ENCODE peak calls at places on chromosomes 13 and 19, in ten cellular contexts. O, Z, I, T, P, Q, B, L, N and J are unnamed samples.

GRCh38 chr13:111215081-111216047 is 100.3 kb downstream of the ARHGEF7 start:
- DNase-seq in P (no peak), I (no peak), B (no peak), T (no peak), O (no peak), N (no peak), Z (no peak), Q (no peak), L (peak), J (no peak)

GRCh38 chr13:29901714-29902631 is 51.6 kb upstream of the UBL3 start:
- DNase-seq in Q (no peak), P (peak), L (peak), T (no peak), O (peak), Z (peak), B (peak), I (peak), N (peak), J (peak)

GRCh38 chr19:40184273-40184672 is 7.0 kb upstream of the MAP3K10 start:
- DNase-seq in I (no peak), N (no peak), Q (no peak), Z (no peak), O (no peak), P (no peak), L (no peak), B (no peak), T (no peak), J (no peak)

GRCh38 chr13:23268441-23268840 is 87.7 kb downstream of the SGCG start:
- DNase-seq in Q (no peak), I (no peak), T (no peak), B (no peak), P (no peak), L (no peak), Z (no peak), N (no peak), O (no peak), J (no peak)

GRCh38 chr13:58882556-58882955 is 1251.0 kb downstream of the PCDH17 start:
- DNase-seq in T (no peak), Q (no peak), P (no peak), O (no peak), N (no peak), L (no peak), I (no peak), B (no peak), Z (no peak), J (no peak)

GRCh38 chr19:6464070-6464873 is at the start of gene CRB3:
- DNase-seq in N (no peak), Q (no peak), I (no peak), L (peak), B (no peak), O (peak), Z (peak), P (no peak), T (peak), J (no peak)

GRCh38 chr13:33153421-33154381 is 131.9 kb downstream of the STARD13 start:
- DNase-seq in B (no peak), Z (no peak), I (peak), L (no peak), T (no peak), P (peak), O (peak), Q (no peak), N (peak), J (no peak)

GRCh38 chr13:47175172-47175806 is 278.4 kb upstream of the HTR2A start:
- DNase-seq in Z (no peak), T (no peak), L (no peak), I (peak), N (peak), O (peak), B (peak), Q (no peak), P (peak), J (peak)

GRCh38 chr13:35014606-35015005 is 72.5 kb downstream of the NBEA start:
- DNase-seq in P (no peak), L (no peak), T (peak), Z (no peak), N (no peak), Q (no peak), O (no peak), I (no peak), B (no peak), J (no peak)

GRCh38 chr19:40365613-40366401 is 17.3 kb downstream of the PLD3 start:
- DNase-seq in I (peak), Z (peak), L (peak), Q (peak), N (peak), O (peak), P (peak), B (peak), T (peak), J (peak)

GRCh38 chr19:13066231-13066630 is 36.4 kb downstream of the LYL1 start:
- DNase-seq in P (no peak), I (no peak), Z (no peak), Q (no peak), B (no peak), L (no peak), T (no peak), O (no peak), N (no peak), J (no peak)

GRCh38 chr19:50510700-50511068 is 307 bp downstream of the JOSD2 start:
- DNase-seq in Q (no peak), T (no peak), B (no peak), I (no peak), P (no peak), N (no peak), L (no peak), O (no peak), Z (no peak), J (no peak)

GRCh38 chr19:58059003-58059671 is at the start of gene ZNF135:
- DNase-seq in I (peak), T (peak), L (peak), P (peak), Z (peak), Q (peak), B (no peak), N (peak), O (no peak), J (peak)

GRCh38 chr19:47623151-47623920 is 14.4 kb downstream of the BICRA start:
- DNase-seq in Z (no peak), P (no peak), L (no peak), B (no peak), I (no peak), N (no peak), T (no peak), O (no peak), Q (no peak), J (no peak)

GRCh38 chr13:111490611-111491010 is 170.2 kb downstream of the TEX29 start:
- DNase-seq in Q (no peak), N (no peak), L (no peak), O (no peak), P (no peak), B (no peak), T (no peak), I (no peak), Z (no peak), J (no peak)

GRCh38 chr13:76014618-76015315 is 378.6 kb downstream of the LMO7 start:
- DNase-seq in T (no peak), O (peak), Q (no peak), N (peak), L (no peak), I (peak), Z (no peak), B (no peak), P (peak), J (peak)

GRCh38 chr19:9132422-9132821 is 5.7 kb upstream of the OR7G3 start:
- DNase-seq in I (no peak), Q (no peak), N (no peak), B (no peak), O (no peak), Z (no peak), T (no peak), L (no peak), P (no peak), J (no peak)

GRCh38 chr13:26061947-26062346 is 10.1 kb upstream of the SHISA2 start:
- DNase-seq in L (no peak), Z (no peak), P (peak), N (peak), Q (no peak), T (no peak), B (no peak), I (peak), O (peak), J (peak)

GRCh38 chr19:53696951-53697350 is 65.2 kb downstream of the DPRX start:
- DNase-seq in Q (no peak), O (no peak), B (no peak), N (peak), Z (no peak), T (no peak), L (no peak), P (peak), I (no peak), J (no peak)

GRCh38 chr13:103517066-103517767 is 451.0 kb upstream of the SLC10A2 start:
- DNase-seq in T (no peak), I (no peak), N (no peak), O (no peak), B (no peak), Q (no peak), P (no peak), Z (no peak), L (no peak), J (no peak)

GRCh38 chr13:35475960-35476943 is at the start of gene MAB21L1:
- DNase-seq in Q (peak), B (peak), P (peak), N (peak), L (no peak), I (peak), Z (no peak), T (peak), O (no peak), J (peak)

GRCh38 chr13:75421987-75422386 is 60.0 kb downstream of the TBC1D4 start:
- DNase-seq in N (peak), L (no peak), Z (no peak), I (no peak), B (no peak), T (no peak), O (no peak), P (no peak), Q (no peak), J (no peak)

GRCh38 chr13:20227730-20228129 is 4.4 kb downstream of the GJB6 start:
- DNase-seq in O (no peak), I (no peak), B (no peak), T (no peak), N (no peak), Q (no peak), Z (no peak), L (no peak), P (no peak), J (no peak)

GRCh38 chr13:27772651-27773425 is 19.4 kb upstream of the GSX1 start:
- DNase-seq in Q (no peak), N (no peak), B (no peak), O (no peak), I (no peak), T (no peak), P (no peak), L (no peak), Z (no peak), J (no peak)

GRCh38 chr13:98039261-98039660 is 85.8 kb downstream of the IPO5 start:
- DNase-seq in B (no peak), T (no peak), Z (no peak), I (no peak), P (no peak), N (no peak), Q (no peak), O (no peak), L (no peak), J (no peak)

GRCh38 chr13:25846227-25846984 is 205.4 kb downstream of the SHISA2 start:
- DNase-seq in B (no peak), Z (no peak), T (no peak), O (peak), I (no peak), P (peak), L (no peak), N (no peak), Q (no peak), J (peak)

GRCh38 chr19:4748185-4748584 is 24.5 kb upstream of the DPP9 start:
- DNase-seq in N (no peak), T (no peak), B (no peak), Z (no peak), L (no peak), Q (no peak), P (no peak), O (no peak), I (no peak), J (no peak)
- TF ChIP-seq CTCF in N (no peak), T (no peak), B (no peak), Z (no peak), L (no peak), Q (no peak), P (no peak), O (no peak), I (no peak), J (no peak)

DNA sequence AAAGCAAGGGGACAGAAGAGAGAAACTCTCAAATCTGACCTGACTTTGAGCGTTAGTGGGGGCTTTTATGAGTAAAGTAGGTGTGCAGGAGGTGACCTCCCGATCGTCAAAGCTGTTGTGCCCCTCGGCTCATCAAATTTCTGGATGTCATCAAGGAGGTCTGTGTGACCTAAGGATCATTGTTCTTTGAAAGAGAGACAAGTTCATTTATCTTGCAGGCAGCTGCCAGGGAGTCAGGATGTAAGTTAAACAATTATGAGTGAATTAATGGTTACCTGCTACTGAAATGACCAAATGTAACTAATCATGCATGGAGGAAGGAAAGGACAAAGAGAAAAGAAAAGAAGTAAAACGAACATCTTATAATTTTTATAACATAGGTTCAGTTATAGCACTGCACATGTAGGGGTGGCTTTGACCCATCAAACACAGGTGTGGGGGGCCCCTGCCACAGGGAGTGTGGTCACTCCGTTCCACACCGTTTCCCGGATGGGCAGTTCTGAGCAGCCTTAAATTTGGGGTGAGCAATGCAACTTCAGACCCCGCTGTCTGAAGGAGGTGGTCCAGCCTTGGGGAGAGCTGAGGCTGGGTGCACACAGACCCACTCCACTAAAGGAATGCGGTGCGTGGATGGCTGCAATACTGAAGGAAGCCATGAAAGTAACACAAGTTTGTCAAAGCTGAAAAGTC is 5.2 kb downstream of the CD22 start:
- DNase-seq in I (no peak), P (no peak), L (no peak), Q (no peak), T (no peak), Z (no peak), N (no peak), O (no peak), B (no peak), J (no peak)
- H3K4me3 ChIP-seq in I (no peak), P (no peak), L (no peak), Q (no peak), T (peak), Z (no peak), N (no peak), O (no peak), B (no peak), J (no peak)

GRCh38 chr19:577439-578392 is 5.3 kb downstream of the BSG start:
- DNase-seq in T (no peak), L (no peak), O (no peak), B (no peak), Q (no peak), I (no peak), Z (no peak), N (no peak), P (no peak), J (no peak)
- TF ChIP-seq CTCF in T (no peak), L (no peak), O (no peak), B (no peak), Q (no peak), I (peak), Z (no peak), N (no peak), P (no peak), J (no peak)

DNA sequence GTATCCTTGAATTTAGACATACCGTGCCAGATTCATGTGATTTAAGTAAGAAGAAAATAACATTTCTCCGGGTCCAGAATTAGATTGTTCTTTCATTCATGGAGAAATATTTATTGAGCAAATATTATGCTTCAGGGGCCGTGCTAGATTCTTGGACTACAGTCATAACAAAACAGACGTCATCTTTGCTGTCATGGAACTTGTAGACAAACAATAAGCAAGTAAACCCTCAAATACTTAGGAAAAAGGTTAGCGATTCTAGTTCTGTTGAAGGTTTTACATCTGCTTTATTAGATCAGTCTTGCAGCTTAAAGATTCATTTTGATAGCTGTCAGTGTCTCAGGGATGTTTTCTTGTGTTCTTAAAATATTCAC is 16.9 kb downstream of the ZNF507 start:
- DNase-seq in B (no peak), Z (no peak), N (no peak), Q (no peak), O (no peak), P (no peak), L (no peak), T (no peak), I (no peak), J (no peak)
- H3K4me3 ChIP-seq in B (no peak), Z (no peak), N (no peak), Q (no peak), O (no peak), P (no peak), L (no peak), T (no peak), I (no peak), J (no peak)

GRCh38 chr19:49432141-49433073 is 7.2 kb downstream of the GFY start:
- DNase-seq in T (no peak), N (no peak), O (no peak), Q (no peak), P (no peak), B (no peak), I (no peak), Z (no peak), L (no peak), J (no peak)

GRCh38 chr19:49428547-49429451 is 3.6 kb downstream of the GFY start:
- DNase-seq in T (no peak), Q (no peak), L (no peak), P (no peak), O (no peak), I (no peak), B (no peak), Z (no peak), N (no peak), J (no peak)

GRCh38 chr19:49431330-49431749 is 6.2 kb downstream of the GFY start:
- DNase-seq in Q (no peak), I (no peak), Z (peak), T (no peak), P (no peak), O (no peak), B (no peak), N (no peak), L (no peak), J (no peak)

GRCh38 chr19:49430172-49430677 is 5.0 kb downstream of the GFY start:
- DNase-seq in Q (no peak), L (no peak), N (no peak), B (no peak), T (no peak), I (no peak), Z (no peak), P (no peak), O (no peak), J (no peak)

GRCh38 chr19:49430678-49431329 is 5.6 kb downstream of the GFY start:
- DNase-seq in O (no peak), I (no peak), B (no peak), Q (no peak), T (no peak), Z (no peak), N (no peak), L (no peak), P (no peak), J (no peak)
- TF ChIP-seq CTCF in O (peak), I (peak), B (peak), Q (no peak), T (peak), Z (peak), N (peak), L (no peak), P (no peak), J (peak)

GRCh38 chr19:16372065-16372915 is 47.7 kb downstream of the KLF2 start:
- DNase-seq in N (no peak), Z (no peak), O (no peak), I (no peak), T (peak), P (no peak), Q (no peak), L (no peak), B (no peak), J (no peak)
- H3K4me3 ChIP-seq in N (no peak), Z (peak), O (no peak), I (no peak), T (peak), P (no peak), Q (no peak), L (no peak), B (no peak), J (no peak)